ENCODE peak calls at places on chromosomes 3 and 15, in eight cellular contexts. C is heart left ventricle, H is fibroblast of lung, B is bronchial epithelial cell, Z is PC-3, R is psoas muscle, T is endodermal cell, V is PC-9. P is an unnamed sample.

GRCh38 chr3:130907500-130907899 is 13.6 kb downstream of the ATP2C1 start:
- DNase-seq in C (no peak), H (no peak), B (no peak), Z (no peak), R (no peak), T (no peak), V (no peak), P (no peak)

GRCh38 chr3:15982667-15983145 is 184.9 kb upstream of the ANKRD28 start:
- DNase-seq in C (peak), H (peak), B (peak), Z (peak), R (peak), T (no peak), V (peak), P (no peak)

GRCh38 chr15:91268510-91268909 is 168.5 kb downstream of the SV2B start:
- DNase-seq in C (no peak), H (no peak), B (no peak), Z (no peak), R (no peak), T (peak), V (no peak), P (no peak)

GRCh38 chr3:174495231-174495755 is 363.8 kb upstream of the NAALADL2 start:
- DNase-seq in C (no peak), H (peak), B (no peak), Z (no peak), R (no peak), T (no peak), V (no peak), P (no peak)

GRCh38 chr3:111568906-111569305 is 26.2 kb downstream of the ZBED2 start:
- DNase-seq in C (no peak), H (no peak), B (no peak), Z (no peak), R (no peak), T (no peak), V (no peak), P (no peak)

GRCh38 chr3:31977736-31978135 is 3.3 kb downstream of the OSBPL10 start:
- DNase-seq in C (no peak), H (no peak), B (no peak), Z (no peak), R (no peak), T (no peak), V (no peak), P (no peak)

GRCh38 chr3:119834754-119835365 is 53.0 kb downstream of the NR1I2 start:
- DNase-seq in C (no peak), H (no peak), B (no peak), Z (no peak), R (no peak), T (no peak), V (no peak), P (no peak)

GRCh38 chr3:37700849-37701248 is 160.8 kb upstream of the CTDSPL start:
- DNase-seq in C (no peak), H (no peak), B (peak), Z (peak), R (no peak), T (no peak), V (no peak), P (no peak)

GRCh38 chr3:153744884-153745283 is 376.3 kb upstream of the ARHGEF26 start:
- DNase-seq in C (no peak), H (no peak), B (no peak), Z (no peak), R (no peak), T (no peak), V (no peak), P (no peak)

GRCh38 chr3:197906850-197907187 is 43.2 kb upstream of the RPL35A start:
- DNase-seq in C (no peak), H (no peak), B (no peak), Z (no peak), R (no peak), T (no peak), V (no peak), P (no peak)

GRCh38 chr3:30475038-30475808 is 131.2 kb upstream of the TGFBR2 start:
- DNase-seq in C (no peak), H (no peak), B (peak), Z (no peak), R (no peak), T (no peak), V (no peak), P (no peak)

GRCh38 chr15:30903497-30904187 is at the start of gene FAN1:
- DNase-seq in C (peak), H (peak), B (peak), Z (peak), R (peak), T (peak), V (peak), P (peak)

GRCh38 chr15:30905821-30906220 is 2.1 kb downstream of the FAN1 start:
- DNase-seq in C (no peak), H (no peak), B (no peak), Z (peak), R (no peak), T (no peak), V (no peak), P (no peak)

GRCh38 chr15:30906366-30906765 is 2.7 kb downstream of the FAN1 start:
- DNase-seq in C (no peak), H (no peak), B (no peak), Z (no peak), R (no peak), T (no peak), V (no peak), P (no peak)

GRCh38 chr15:30901889-30902288 is 1.8 kb upstream of the FAN1 start:
- DNase-seq in C (no peak), H (no peak), B (no peak), Z (no peak), R (no peak), T (no peak), V (no peak), P (no peak)

DNA sequence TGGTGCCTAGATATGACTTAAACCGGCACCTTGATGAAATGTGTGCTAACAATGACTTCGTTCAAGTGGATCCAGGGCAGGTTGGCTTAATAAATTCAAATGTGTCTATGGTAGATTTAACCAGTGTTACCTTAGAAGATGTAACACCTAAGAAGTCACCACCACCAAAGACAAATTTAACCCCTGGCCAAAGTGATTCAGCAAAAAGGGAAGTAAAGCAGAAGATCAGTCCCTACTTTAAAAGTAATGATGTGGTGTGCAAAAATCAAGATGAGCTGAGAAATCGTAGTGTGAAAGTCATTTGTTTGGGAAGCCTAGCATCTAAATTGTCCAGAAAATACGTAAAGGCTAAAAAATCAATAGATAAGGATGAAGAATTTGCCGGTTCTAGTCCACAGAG is 1.1 kb downstream of the FAN1 start:
- DNase-seq in C (no peak), H (no peak), B (no peak), Z (no peak), R (no peak), T (no peak), V (no peak), P (no peak)
- H3K4me3 ChIP-seq in C (peak), H (no peak), B (no peak), Z (peak), R (peak), T (peak), V (peak), P (no peak)

DNA sequence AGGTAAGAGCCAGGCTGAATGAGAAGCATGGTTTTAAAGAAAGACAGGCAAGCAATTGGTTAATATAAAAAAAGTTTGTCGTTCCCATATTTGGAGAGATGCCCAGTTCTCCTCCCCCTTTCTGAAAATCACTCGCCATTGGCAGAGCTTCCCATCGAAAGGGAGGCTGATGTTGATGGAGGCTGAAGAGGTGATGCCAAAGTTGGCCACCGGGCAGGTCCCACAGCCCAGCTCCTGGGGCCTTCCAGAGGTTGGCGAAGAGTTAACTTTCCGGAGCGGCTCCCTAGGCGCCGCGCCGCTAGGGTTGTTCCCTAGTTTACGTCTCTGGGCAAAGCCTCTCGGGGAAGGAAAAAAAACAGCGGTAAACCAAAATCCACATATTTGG is 792 bp downstream of the PCOLCE2 start:
- DNase-seq in C (peak), H (peak), B (peak), Z (peak), R (peak), T (no peak), V (peak), P (peak)
- H3K4me3 ChIP-seq in C (peak), H (peak), B (peak), Z (peak), R (peak), T (peak), V (peak), P (peak)

GRCh38 chr15:28093761-28094535 is 5.2 kb downstream of the OCA2 start:
- DNase-seq in C (no peak), H (no peak), B (no peak), Z (no peak), R (no peak), T (peak), V (no peak), P (peak)

GRCh38 chr15:28097656-28098359 is 1.3 kb downstream of the OCA2 start:
- DNase-seq in C (no peak), H (no peak), B (no peak), Z (no peak), R (no peak), T (peak), V (no peak), P (peak)

GRCh38 chr15:28096720-28097431 is 2.2 kb downstream of the OCA2 start:
- DNase-seq in C (no peak), H (no peak), B (no peak), Z (no peak), R (no peak), T (peak), V (no peak), P (peak)

GRCh38 chr15:28096411-28096719 is 2.8 kb downstream of the OCA2 start:
- DNase-seq in C (no peak), H (no peak), B (no peak), Z (no peak), R (no peak), T (no peak), V (no peak), P (no peak)

GRCh38 chr15:28094732-28095521 is 4.2 kb downstream of the OCA2 start:
- DNase-seq in C (no peak), H (no peak), B (no peak), Z (peak), R (no peak), T (peak), V (no peak), P (peak)
- H3K4me3 ChIP-seq in C (peak), H (no peak), B (peak), Z (peak), R (peak), T (peak), V (no peak), P (peak)

DNA sequence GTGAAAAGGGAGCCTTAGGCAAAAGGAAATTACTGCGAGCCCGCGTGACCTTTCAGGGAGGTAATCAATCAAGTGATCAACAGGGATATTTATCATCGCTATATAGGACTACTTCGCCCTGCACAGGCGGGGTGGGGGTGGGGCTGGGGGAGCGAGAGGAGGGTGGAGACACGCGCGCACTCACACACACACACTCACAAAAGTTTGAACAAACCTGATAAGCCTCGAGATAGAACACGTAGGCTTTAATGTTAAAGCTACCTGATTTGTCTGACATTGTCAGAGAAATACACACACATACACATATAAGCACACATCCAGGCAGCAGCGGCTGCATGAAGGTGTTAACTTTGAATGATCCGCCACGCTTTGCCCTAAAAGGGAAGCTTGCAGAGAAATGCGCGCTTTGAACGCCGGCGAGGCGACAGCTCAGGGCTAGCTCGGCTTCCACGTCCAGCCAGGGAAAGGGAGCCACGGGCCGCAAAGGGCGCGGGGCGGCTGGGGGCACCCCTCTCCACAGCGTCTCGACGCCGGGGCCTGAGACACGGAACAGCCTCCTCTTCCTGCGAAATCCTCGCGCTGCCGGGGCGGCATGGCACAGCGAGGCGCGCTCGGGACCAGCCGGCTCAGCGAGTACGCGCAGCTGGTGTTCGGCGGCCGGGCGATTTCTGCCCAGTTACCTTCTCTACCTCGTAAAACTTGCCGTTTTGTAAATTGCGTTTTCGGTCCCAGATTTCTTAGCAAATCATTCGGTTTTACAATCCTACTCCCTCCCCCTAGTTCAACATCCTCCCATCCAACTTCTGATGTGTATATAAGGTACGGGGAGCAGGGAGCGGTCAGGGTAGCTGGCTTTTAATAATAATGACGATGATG is 4.8 kb upstream of the MECOM start:
- DNase-seq in C (peak), H (peak), B (peak), Z (peak), R (peak), T (peak), V (peak), P (no peak)
- H3K4me3 ChIP-seq in C (peak), H (peak), B (peak), Z (peak), R (peak), T (peak), V (peak), P (peak)

GRCh38 chr3:49079270-49079669 is 14.6 kb downstream of the QRICH1 start:
- DNase-seq in C (no peak), H (no peak), B (no peak), Z (no peak), R (no peak), T (no peak), V (no peak), P (no peak)
- H3K4me3 ChIP-seq in C (no peak), H (no peak), B (no peak), Z (no peak), R (no peak), T (no peak), V (no peak), P (no peak)

GRCh38 chr15:68580026-68580882 is 1.5 kb downstream of the CORO2B start:
- DNase-seq in C (no peak), H (no peak), B (no peak), Z (no peak), R (peak), T (no peak), V (no peak), P (peak)

GRCh38 chr15:68576253-68577236 is 2.2 kb upstream of the CORO2B start:
- DNase-seq in C (no peak), H (no peak), B (no peak), Z (no peak), R (peak), T (no peak), V (no peak), P (no peak)

GRCh38 chr15:68580883-68581155 is 2.0 kb downstream of the CORO2B start:
- DNase-seq in C (no peak), H (no peak), B (no peak), Z (no peak), R (no peak), T (no peak), V (no peak), P (no peak)

GRCh38 chr15:68578960-68579935 is at the start of gene CORO2B:
- DNase-seq in C (peak), H (peak), B (no peak), Z (peak), R (peak), T (peak), V (no peak), P (no peak)

DNA sequence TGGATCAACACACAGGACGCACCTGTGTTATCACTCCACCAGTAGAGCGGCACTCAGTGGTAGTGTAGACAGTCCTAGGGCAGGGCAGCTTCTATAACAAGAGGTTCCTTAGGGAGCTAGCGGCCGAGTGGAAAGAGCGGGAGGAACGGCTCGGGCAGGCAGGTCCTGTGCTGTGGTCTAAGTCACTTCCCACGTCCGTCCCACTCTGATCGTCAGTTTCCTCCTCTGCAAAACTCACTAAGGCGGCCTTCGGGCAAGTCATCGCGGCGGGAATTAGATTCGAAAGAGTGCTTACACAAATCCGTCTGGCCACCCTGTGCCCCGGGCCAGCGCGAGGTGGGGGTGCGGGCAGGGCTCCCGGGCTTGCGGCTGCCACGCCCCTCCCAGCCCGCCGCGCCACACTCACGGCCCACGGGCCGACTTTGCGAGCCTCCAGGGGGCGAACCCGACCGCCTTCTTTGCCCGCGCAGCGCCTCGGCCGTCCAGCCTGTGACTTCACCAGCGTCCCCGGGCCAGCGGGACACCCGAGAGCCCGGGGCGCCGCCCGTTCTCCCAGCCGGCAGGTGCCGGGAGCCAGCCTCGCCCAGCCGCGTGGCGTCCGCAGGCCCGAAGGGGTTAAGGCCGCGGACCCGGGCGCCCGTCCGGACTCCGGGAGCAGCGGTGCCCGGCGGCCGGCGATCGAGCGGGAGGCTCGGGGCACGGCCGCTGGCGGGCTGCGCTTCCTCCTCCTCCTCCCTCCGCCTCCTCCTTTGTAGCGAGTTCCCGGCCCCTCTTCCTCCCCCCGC is 426 bp upstream of the CORO2B start:
- DNase-seq in C (peak), H (peak), B (no peak), Z (peak), R (peak), T (peak), V (no peak), P (peak)
- H3K4me3 ChIP-seq in C (peak), H (peak), B (peak), Z (peak), R (peak), T (peak), V (peak), P (peak)

GRCh38 chr15:38698215-38698614 is 133.6 kb upstream of the RASGRP1 start:
- DNase-seq in C (no peak), H (no peak), B (no peak), Z (no peak), R (no peak), T (no peak), V (no peak), P (no peak)
- H3K4me3 ChIP-seq in C (no peak), H (no peak), B (no peak), Z (no peak), R (no peak), T (no peak), V (no peak), P (no peak)